ENCODE peak calls at places on chromosomes 12 and 14, in seven cellular contexts. C, H, J, O, U, M and T are unnamed samples.

GRCh38 chr12:38998887-38999482 is 93.6 kb upstream of the CPNE8 start:
- DNase-seq in H (no peak), M (peak), O (no peak), J (no peak), U (no peak), C (no peak), T (peak)

GRCh38 chr12:58249610-58250009 is 308.2 kb downstream of the ATP23 start:
- DNase-seq in H (no peak), C (no peak), M (no peak), U (no peak), O (no peak), J (no peak), T (no peak)

GRCh38 chr12:89389755-89390661 is 37.7 kb upstream of the DUSP6 start:
- DNase-seq in J (no peak), U (peak), C (no peak), M (no peak), H (no peak), O (no peak), T (no peak)

GRCh38 chr14:91316761-91317160 is 72.3 kb upstream of the GPR68 start:
- DNase-seq in O (no peak), U (no peak), J (no peak), H (no peak), C (no peak), M (no peak), T (no peak)

GRCh38 chr14:26707234-26707633 is 109.4 kb upstream of the NOVA1 start:
- DNase-seq in O (no peak), C (no peak), J (no peak), U (no peak), H (no peak), M (no peak), T (no peak)

GRCh38 chr14:39491134-39491541 is 58.9 kb upstream of the FBXO33 start:
- DNase-seq in U (no peak), C (no peak), J (peak), M (peak), H (peak), O (peak), T (no peak)

GRCh38 chr14:97212399-97212798 is 415.2 kb downstream of the VRK1 start:
- DNase-seq in C (no peak), O (no peak), M (no peak), U (no peak), J (no peak), H (no peak), T (no peak)

GRCh38 chr14:53927171-53927570 is 29.5 kb downstream of the BMP4 start:
- DNase-seq in U (no peak), O (no peak), H (no peak), C (no peak), M (no peak), J (no peak), T (no peak)

GRCh38 chr12:105278043-105278697 is 42.2 kb upstream of the APPL2 start:
- DNase-seq in U (peak), C (no peak), O (peak), M (no peak), H (peak), J (peak), T (no peak)

GRCh38 chr12:92439397-92439779 is 263.4 kb upstream of the PLEKHG7 start:
- DNase-seq in M (no peak), O (no peak), C (no peak), J (peak), H (no peak), U (peak), T (peak)

GRCh38 chr12:94707892-94708291 is 57.5 kb upstream of the TMCC3 start:
- DNase-seq in O (no peak), C (no peak), M (no peak), U (peak), H (no peak), J (no peak), T (no peak)

GRCh38 chr12:120489018-120489417 is 6.9 kb upstream of the DYNLL1 start:
- DNase-seq in J (no peak), M (no peak), C (no peak), U (no peak), O (no peak), H (no peak), T (no peak)

GRCh38 chr14:68936980-68937379 is 42.1 kb downstream of the ACTN1 start:
- DNase-seq in M (no peak), H (no peak), O (no peak), J (no peak), C (no peak), U (no peak), T (no peak)

GRCh38 chr14:68936476-68936875 is 42.6 kb downstream of the ACTN1 start:
- DNase-seq in O (no peak), C (no peak), H (no peak), M (no peak), J (no peak), U (no peak), T (no peak)

GRCh38 chr14:68939424-68939892 is 39.6 kb downstream of the ACTN1 start:
- DNase-seq in J (no peak), O (no peak), C (no peak), M (no peak), H (no peak), U (no peak), T (no peak)

GRCh38 chr14:68938515-68939423 is 40.3 kb downstream of the ACTN1 start:
- DNase-seq in C (no peak), J (peak), O (no peak), H (no peak), U (no peak), M (no peak), T (peak)

DNA sequence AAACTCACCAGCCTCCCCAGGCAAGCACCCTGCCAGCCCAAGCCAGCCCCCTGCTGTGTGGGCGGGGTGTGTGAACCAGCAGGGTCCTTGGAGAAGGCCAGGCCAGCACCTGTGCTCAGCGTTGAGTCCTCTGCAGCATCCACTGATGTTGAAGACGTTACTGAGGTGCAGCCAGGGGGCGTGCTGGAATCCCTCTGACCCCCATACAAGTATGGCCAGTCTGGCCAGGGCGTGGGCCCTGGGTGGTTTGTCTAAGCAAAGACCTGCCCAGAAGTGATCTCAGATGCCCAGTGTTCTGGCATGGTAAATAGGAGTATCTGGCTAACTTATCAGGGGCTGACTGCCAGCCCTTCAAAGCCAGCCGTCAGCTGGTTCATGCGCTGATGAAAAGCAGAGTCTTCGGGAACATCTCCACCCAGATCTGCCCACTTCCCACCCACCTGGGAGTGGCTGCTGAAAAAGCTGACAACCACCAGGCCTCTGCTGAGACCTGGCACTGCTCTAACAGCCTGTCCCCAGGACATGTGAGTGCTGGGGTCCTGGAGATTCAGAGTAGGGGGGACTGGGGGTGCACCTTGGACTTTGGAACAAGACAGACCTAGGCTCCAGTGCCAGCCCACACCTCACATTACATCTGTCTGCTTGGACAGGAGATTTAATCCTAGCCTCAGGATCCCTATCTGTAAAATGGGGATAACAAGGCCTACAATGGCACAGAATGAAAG is 41.1 kb downstream of the ACTN1 start:
- DNase-seq in M (peak), O (peak), H (no peak), U (peak), C (peak), J (peak), T (no peak)
- TF ChIP-seq CTCF in M (peak), O (peak), H (no peak), U (no peak), C (peak), J (peak), T (peak)

DNA sequence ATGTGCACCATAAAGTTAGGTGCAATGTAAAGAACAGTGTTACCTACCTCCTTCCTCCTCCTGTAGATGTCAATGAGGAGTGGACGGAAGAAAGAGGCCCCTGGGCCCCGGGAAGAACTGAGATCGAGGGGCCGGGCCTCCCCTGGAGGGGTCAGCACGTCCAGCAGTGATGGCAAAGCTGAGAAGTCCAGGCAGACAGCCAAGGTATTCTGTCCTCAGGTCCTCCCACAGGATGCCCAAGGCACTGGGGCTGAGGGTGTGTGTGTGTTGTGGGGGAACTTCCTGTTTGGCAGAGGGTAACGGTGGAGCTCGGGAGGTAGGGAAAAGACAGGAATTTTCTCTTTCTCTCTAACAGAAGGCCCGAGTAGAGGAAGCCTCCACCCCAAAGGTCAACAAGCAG is 6.4 kb downstream of the ATN1 start:
- DNase-seq in J (no peak), O (no peak), C (no peak), U (no peak), M (no peak), H (no peak), T (no peak)
- TF ChIP-seq CTCF in J (no peak), O (no peak), C (no peak), U (no peak), M (no peak), H (no peak), T (no peak)

DNA sequence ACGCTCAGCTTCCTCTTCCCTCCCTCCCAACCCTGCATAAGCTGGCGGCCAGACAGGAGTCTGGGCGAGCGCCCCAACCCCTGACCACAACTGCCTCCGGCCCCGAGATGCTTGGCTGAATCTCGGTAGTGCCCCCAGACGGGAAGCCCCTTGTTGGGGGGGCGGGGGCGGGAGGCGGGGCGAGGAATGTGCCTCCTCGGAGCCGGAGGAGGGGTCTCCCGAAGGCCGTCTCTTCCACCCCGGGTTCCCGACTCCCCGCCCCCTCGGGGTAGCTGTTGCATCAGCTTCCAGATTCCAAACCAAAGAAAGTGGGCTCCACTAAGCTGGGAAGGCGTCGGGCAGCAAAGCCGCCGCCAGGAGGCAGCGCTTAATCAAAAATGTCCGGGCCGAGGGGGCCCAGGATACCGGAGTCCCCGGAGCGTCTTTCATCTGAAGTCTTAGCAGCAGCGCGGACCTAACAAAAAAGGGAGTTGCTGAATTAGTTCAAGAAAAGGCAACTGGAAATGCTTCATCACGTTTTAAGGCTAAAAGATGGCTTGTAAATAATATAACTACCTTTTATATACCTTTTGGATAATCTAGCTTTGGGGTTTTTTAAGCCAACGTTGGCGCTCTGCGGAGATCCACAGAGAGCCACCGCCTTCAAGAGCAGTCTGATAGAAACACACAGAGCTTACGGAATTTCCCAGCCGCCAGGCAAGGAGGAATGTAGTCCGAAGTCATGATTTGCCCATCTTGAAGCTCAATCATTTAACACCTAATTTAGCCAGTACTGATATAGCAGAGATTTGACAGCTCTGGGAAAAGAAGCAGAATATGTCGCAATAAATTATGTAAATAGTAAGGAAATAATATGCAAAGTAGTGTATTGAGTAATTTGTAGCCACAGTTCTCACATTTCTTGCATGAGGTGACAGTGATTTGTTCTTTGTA is 6.8 kb upstream of the MRPL52 start:
- DNase-seq in U (peak), H (peak), O (peak), M (peak), C (peak), J (peak), T (no peak)
- TF ChIP-seq CTCF in U (peak), H (peak), O (peak), M (peak), C (peak), J (peak), T (peak)

GRCh38 chr12:79773896-79774295 is 83.1 kb upstream of the PAWR start:
- DNase-seq in H (no peak), M (no peak), J (no peak), C (no peak), U (no peak), O (no peak), T (no peak)

GRCh38 chr12:79775355-79776073 is 84.8 kb upstream of the PAWR start:
- DNase-seq in U (no peak), J (no peak), H (no peak), M (no peak), C (no peak), O (no peak), T (no peak)

GRCh38 chr12:79778802-79779201 is 88.0 kb upstream of the PAWR start:
- DNase-seq in U (no peak), J (no peak), H (no peak), C (no peak), M (no peak), O (no peak), T (no peak)

GRCh38 chr12:79776111-79776510 is 85.3 kb upstream of the PAWR start:
- DNase-seq in J (no peak), O (no peak), C (no peak), U (no peak), H (no peak), M (no peak), T (no peak)
- TF ChIP-seq CTCF in J (no peak), O (no peak), C (no peak), U (no peak), H (no peak), M (no peak), T (no peak)